ENCODE peak calls at places on chromosomes 7 and 10, in eight cellular contexts. O is activated CD8-positive, alpha-beta T cell treated with anti-CD3 and anti-CD28 coated beads for 36 hours; Y is activated B cell treated with CpG ODN at 0.5 μM for 24 hours; N is ovary; S is pancreas; Z is WTC11; V is endothelial cell; T is colonic mucosa. A is an unnamed sample.
A peak's percentile ranks its signal among the peaks of the same experiment; 100 is the strongest.

GRCh38 chr7:131890191-131890590 is 333.8 kb upstream of the PODXL start:
- DNase-seq in T (no peak), S (no peak), N (no peak), O (no peak), Y (no peak), Z (no peak), V (no peak), A (no peak)

GRCh38 chr10:119335671-119336353 is 128.4 kb downstream of the GRK5 start:
- DNase-seq in N (no peak), V (no peak), S (no peak), T (no peak), Z (no peak), O (no peak), Y (no peak), A (no peak)

GRCh38 chr7:95092332-95092731 is 184.9 kb downstream of the PPP1R9A start:
- DNase-seq in Y (no peak), V (no peak), N (no peak), O (no peak), S (no peak), T (no peak), Z (no peak), A (no peak)

GRCh38 chr10:60521974-60522405 is 132.3 kb upstream of the ANK3 start:
- DNase-seq in O (peak; percentile 13), N (no peak), Z (peak; percentile 15), T (no peak), Y (no peak), V (peak; percentile 15), S (no peak), A (no peak)

GRCh38 chr7:27774717-27775328 is 34.9 kb downstream of the TAX1BP1 start:
- DNase-seq in N (no peak), T (no peak), O (no peak), Y (no peak), S (no peak), Z (no peak), V (no peak), A (no peak)

GRCh38 chr10:61730671-61731070 is 67.9 kb downstream of the CABCOCO1 start:
- DNase-seq in T (no peak), Z (no peak), S (no peak), Y (no peak), V (no peak), N (no peak), O (no peak), A (no peak)

GRCh38 chr7:133386204-133386603 is 133.3 kb downstream of the EXOC4 start:
- DNase-seq in O (no peak), Z (peak; percentile 10), N (no peak), Y (no peak), T (no peak), S (no peak), V (no peak), A (no peak)

GRCh38 chr10:110568055-110568735 is 700 bp downstream of the SMC3 start:
- DNase-seq in T (peak; percentile 53), S (peak; percentile 78), V (peak; percentile 35), N (no peak), Z (peak; percentile 53), O (peak; percentile 74), Y (no peak), A (peak; percentile 72)

GRCh38 chr7:159175792-159176191 is 31.1 kb upstream of the VIPR2 start:
- DNase-seq in Y (no peak), Z (no peak), O (no peak), T (no peak), S (no peak), V (no peak), N (no peak), A (no peak)

GRCh38 chr10:44932338-44933116 is 21.4 kb downstream of the TMEM72 start:
- DNase-seq in Y (peak; percentile 84), Z (peak; percentile 96), S (peak; percentile 100), N (peak; percentile 91), T (peak; percentile 95), V (peak; percentile 97), O (peak; percentile 93), A (peak; percentile 88)

GRCh38 chr10:122051609-122052385 is 62.8 kb downstream of the TACC2 start:
- DNase-seq in N (peak; percentile 40), O (no peak), Y (no peak), V (peak; percentile 62), Z (peak; percentile 69), S (no peak), T (peak; percentile 72), A (no peak)

GRCh38 chr7:15874774-15875173 is 188.3 kb upstream of the MEOX2 start:
- DNase-seq in N (no peak), T (no peak), S (no peak), O (no peak), V (no peak), Y (no peak), Z (no peak), A (no peak)

GRCh38 chr7:1964913-1965578 is 267.7 kb downstream of the MAD1L1 start:
- DNase-seq in Z (no peak), N (no peak), V (no peak), Y (no peak), S (no peak), O (no peak), T (no peak), A (no peak)

GRCh38 chr10:79449181-79450146 is 4.0 kb upstream of the ZCCHC24 start:
- DNase-seq in Y (no peak), T (no peak), O (no peak), N (no peak), Z (no peak), S (no peak), V (no peak), A (no peak)

GRCh38 chr7:114818501-114818900 is 103.4 kb upstream of the MDFIC start:
- DNase-seq in N (no peak), Y (no peak), V (no peak), S (no peak), Z (no peak), O (peak; percentile 39), T (no peak), A (no peak)

GRCh38 chr7:151575471-151575870 is 55.8 kb upstream of the RHEB start:
- DNase-seq in O (no peak), N (no peak), T (no peak), S (no peak), Y (no peak), Z (no peak), V (no peak), A (no peak)

GRCh38 chr10:131695814-131696165 is 205.0 kb upstream of the PPP2R2D start:
- DNase-seq in Z (no peak), O (no peak), S (no peak), V (no peak), Y (no peak), T (no peak), N (no peak), A (no peak)

GRCh38 chr10:95756061-95756751 is at the start of gene ENTPD1:
- DNase-seq in Z (peak; percentile 17), T (peak; percentile 25), S (no peak), O (no peak), V (no peak), Y (no peak), N (no peak), A (no peak)

GRCh38 chr7:29879609-29880008 is 73.3 kb downstream of the WIPF3 start:
- DNase-seq in Z (no peak), O (peak; percentile 24), V (no peak), Y (no peak), T (no peak), S (no peak), N (no peak), A (no peak)

GRCh38 chr7:44244282-44244681 is 43.5 kb downstream of the YKT6 start:
- DNase-seq in T (no peak), N (no peak), S (no peak), V (peak; percentile 69), Y (no peak), Z (peak; percentile 65), O (peak; percentile 58), A (peak; percentile 16)
- TF ChIP-seq CTCF in T (no peak), N (no peak), S (no peak), V (peak; percentile 60), Y (no peak), Z (peak; percentile 27), O (peak; percentile 68), A (peak; percentile 54)

GRCh38 chr10:78194539-78195402 is 161.1 kb downstream of the RPS24 start:
- DNase-seq in N (no peak), T (no peak), S (no peak), O (no peak), Y (no peak), Z (no peak), V (no peak), A (no peak)

GRCh38 chr10:78197628-78198272 is 164.1 kb downstream of the RPS24 start:
- DNase-seq in O (no peak), N (no peak), Y (no peak), S (no peak), V (no peak), T (no peak), Z (no peak), A (no peak)

GRCh38 chr10:78193189-78193588 is 159.5 kb downstream of the RPS24 start:
- DNase-seq in T (no peak), Z (no peak), O (no peak), Y (no peak), S (no peak), N (no peak), V (no peak), A (no peak)

GRCh38 chr10:78196964-78197363 is 163.3 kb downstream of the RPS24 start:
- DNase-seq in Y (no peak), Z (no peak), O (peak; percentile 29), N (no peak), T (no peak), S (no peak), V (no peak), A (no peak)

GRCh38 chr10:78194050-78194449 is 160.4 kb downstream of the RPS24 start:
- DNase-seq in O (no peak), Y (no peak), V (no peak), S (no peak), T (no peak), N (no peak), Z (no peak), A (no peak)
- TF ChIP-seq CTCF in O (no peak), Y (no peak), V (no peak), S (no peak), T (no peak), N (no peak), Z (no peak), A (no peak)

DNA sequence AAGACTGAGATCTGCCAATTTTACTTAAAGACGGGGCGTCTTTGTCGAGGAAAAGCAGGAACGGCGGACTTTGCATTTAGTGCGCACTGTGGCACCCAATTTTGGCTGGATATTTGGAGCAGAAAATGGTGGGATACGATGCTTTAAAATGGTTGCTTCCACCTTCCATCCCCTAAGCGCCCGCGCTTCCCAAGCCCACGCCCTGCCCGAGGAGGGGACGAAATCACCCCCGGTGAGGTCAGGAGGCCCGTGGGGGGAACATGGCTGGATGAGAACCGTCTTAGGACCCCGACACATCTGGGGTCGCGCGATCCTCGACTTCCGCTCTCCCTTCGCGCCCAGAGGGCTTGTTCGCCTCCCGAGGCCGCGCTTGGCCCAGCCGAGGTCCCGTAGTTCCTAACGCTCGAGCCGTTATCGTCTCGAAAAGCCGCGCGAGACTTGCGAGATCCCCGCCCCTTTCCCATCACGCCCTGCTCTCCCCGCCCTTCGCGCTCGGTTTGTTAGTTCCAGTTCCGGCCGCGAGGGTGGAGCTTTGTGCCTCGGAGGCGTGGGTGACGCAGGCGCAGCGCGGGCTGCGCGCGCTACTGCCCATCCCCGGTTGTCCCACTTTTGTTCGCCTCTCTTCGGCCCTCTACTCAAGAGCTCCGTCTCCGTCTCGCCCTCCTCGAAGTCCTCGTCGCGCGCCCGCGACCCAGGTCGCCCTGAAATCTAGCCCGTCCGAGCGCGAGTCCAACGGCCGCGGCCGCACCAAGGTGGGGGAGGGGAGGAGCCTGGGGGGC is at the start of gene SRRT:
- DNase-seq in Z (peak; percentile 98), O (peak; percentile 99), Y (peak; percentile 96), V (peak; percentile 98), N (peak; percentile 99), S (peak; percentile 98), T (peak; percentile 99), A (peak; percentile 99)
- TF ChIP-seq CTCF in Z (no peak), O (no peak), Y (no peak), V (peak; percentile 32), N (peak; percentile 49), S (peak; percentile 61), T (peak; percentile 23), A (peak; percentile 26)

GRCh38 chr10:52780391-52781155 is 8.0 kb upstream of the MBL2 start:
- DNase-seq in V (no peak), Y (no peak), N (no peak), S (no peak), T (no peak), O (no peak), Z (no peak), A (no peak)
- TF ChIP-seq CTCF in V (peak; percentile 11), Y (no peak), N (no peak), S (no peak), T (no peak), O (peak; percentile 1), Z (no peak), A (no peak)

A was measured in DND-41.